ENCODE peak calls at places on chromosome 4, in seven cellular contexts. One of them, this sample, is unnamed.

GRCh38 chr4:111268769-111269414 is 646.0 kb upstream of the PITX2 start:
- DNase-seq in stimulated activated CD4-positive, alpha-beta T cell treated with anti-CD3 and anti-CD28 coated beads, Interleukin-15, amount 100 ng/mL, for 1 hour: no peak
- DNase-seq in heart left ventricle: no peak
- DNase-seq in NCI-H2081: no peak
- DNase-seq in GM03348: peak
- DNase-seq in AG09309: peak
- DNase-seq in MM.1S: peak
- DNase-seq in this sample: no peak

GRCh38 chr4:107050525-107051135 is 14.5 kb upstream of the DKK2 start:
- DNase-seq in MM.1S: peak
- DNase-seq in NCI-H2081: no peak
- DNase-seq in stimulated activated CD4-positive, alpha-beta T cell treated with anti-CD3 and anti-CD28 coated beads, Interleukin-15, amount 100 ng/mL, for 1 hour: no peak
- DNase-seq in GM03348: peak
- DNase-seq in heart left ventricle: no peak
- DNase-seq in AG09309: no peak
- DNase-seq in this sample: no peak

GRCh38 chr4:155005395-155006087 is 202.9 kb upstream of the NPY2R start:
- DNase-seq in stimulated activated CD4-positive, alpha-beta T cell treated with anti-CD3 and anti-CD28 coated beads, Interleukin-15, amount 100 ng/mL, for 1 hour: no peak
- DNase-seq in NCI-H2081: no peak
- DNase-seq in MM.1S: no peak
- DNase-seq in heart left ventricle: no peak
- DNase-seq in GM03348: peak
- DNase-seq in AG09309: no peak
- DNase-seq in this sample: no peak

GRCh38 chr4:24973471-24974251 is 57.1 kb downstream of the LGI2 start:
- DNase-seq in heart left ventricle: peak
- DNase-seq in stimulated activated CD4-positive, alpha-beta T cell treated with anti-CD3 and anti-CD28 coated beads, Interleukin-15, amount 100 ng/mL, for 1 hour: no peak
- DNase-seq in MM.1S: no peak
- DNase-seq in GM03348: peak
- DNase-seq in NCI-H2081: no peak
- DNase-seq in AG09309: peak
- DNase-seq in this sample: no peak

GRCh38 chr4:7462509-7462971 is 27.8 kb upstream of the PSAPL1 start:
- DNase-seq in stimulated activated CD4-positive, alpha-beta T cell treated with anti-CD3 and anti-CD28 coated beads, Interleukin-15, amount 100 ng/mL, for 1 hour: no peak
- DNase-seq in GM03348: peak
- DNase-seq in heart left ventricle: peak
- DNase-seq in NCI-H2081: peak
- DNase-seq in AG09309: no peak
- DNase-seq in MM.1S: no peak
- DNase-seq in this sample: no peak

GRCh38 chr4:24382381-24382780 is 202.0 kb downstream of the DHX15 start:
- DNase-seq in MM.1S: peak
- DNase-seq in GM03348: no peak
- DNase-seq in AG09309: no peak
- DNase-seq in heart left ventricle: no peak
- DNase-seq in NCI-H2081: no peak
- DNase-seq in stimulated activated CD4-positive, alpha-beta T cell treated with anti-CD3 and anti-CD28 coated beads, Interleukin-15, amount 100 ng/mL, for 1 hour: no peak
- DNase-seq in this sample: no peak

GRCh38 chr4:75895744-75896314 is 6.4 kb downstream of the PPEF2 start:
- DNase-seq in stimulated activated CD4-positive, alpha-beta T cell treated with anti-CD3 and anti-CD28 coated beads, Interleukin-15, amount 100 ng/mL, for 1 hour: no peak
- DNase-seq in MM.1S: peak
- DNase-seq in GM03348: peak
- DNase-seq in AG09309: no peak
- DNase-seq in NCI-H2081: peak
- DNase-seq in heart left ventricle: no peak
- DNase-seq in this sample: peak

GRCh38 chr4:181971973-181972372 is 271.2 kb upstream of the TENM3 start:
- DNase-seq in AG09309: peak
- DNase-seq in NCI-H2081: no peak
- DNase-seq in GM03348: peak
- DNase-seq in heart left ventricle: no peak
- DNase-seq in MM.1S: no peak
- DNase-seq in stimulated activated CD4-positive, alpha-beta T cell treated with anti-CD3 and anti-CD28 coated beads, Interleukin-15, amount 100 ng/mL, for 1 hour: no peak
- DNase-seq in this sample: no peak

GRCh38 chr4:110854021-110854678 is 231.3 kb upstream of the PITX2 start:
- DNase-seq in stimulated activated CD4-positive, alpha-beta T cell treated with anti-CD3 and anti-CD28 coated beads, Interleukin-15, amount 100 ng/mL, for 1 hour: no peak
- DNase-seq in AG09309: peak
- DNase-seq in NCI-H2081: no peak
- DNase-seq in GM03348: peak
- DNase-seq in heart left ventricle: no peak
- DNase-seq in MM.1S: no peak
- DNase-seq in this sample: no peak

GRCh38 chr4:184287697-184288255 is 70.1 kb upstream of the ENPP6 start:
- DNase-seq in NCI-H2081: no peak
- DNase-seq in heart left ventricle: no peak
- DNase-seq in MM.1S: peak
- DNase-seq in GM03348: peak
- DNase-seq in stimulated activated CD4-positive, alpha-beta T cell treated with anti-CD3 and anti-CD28 coated beads, Interleukin-15, amount 100 ng/mL, for 1 hour: no peak
- DNase-seq in AG09309: peak
- DNase-seq in this sample: peak

GRCh38 chr4:124334119-124334518 is 378.4 kb downstream of the ANKRD50 start:
- DNase-seq in AG09309: peak
- DNase-seq in stimulated activated CD4-positive, alpha-beta T cell treated with anti-CD3 and anti-CD28 coated beads, Interleukin-15, amount 100 ng/mL, for 1 hour: no peak
- DNase-seq in NCI-H2081: peak
- DNase-seq in GM03348: peak
- DNase-seq in heart left ventricle: no peak
- DNase-seq in MM.1S: peak
- DNase-seq in this sample: no peak

GRCh38 chr4:138049350-138049749 is 192.8 kb downstream of the SLC7A11 start:
- DNase-seq in stimulated activated CD4-positive, alpha-beta T cell treated with anti-CD3 and anti-CD28 coated beads, Interleukin-15, amount 100 ng/mL, for 1 hour: no peak
- DNase-seq in heart left ventricle: no peak
- DNase-seq in MM.1S: no peak
- DNase-seq in GM03348: no peak
- DNase-seq in NCI-H2081: no peak
- DNase-seq in AG09309: no peak
- DNase-seq in this sample: no peak

GRCh38 chr4:6682862-6683590 is 10.7 kb upstream of the S100P start:
- DNase-seq in AG09309: no peak
- DNase-seq in MM.1S: no peak
- DNase-seq in heart left ventricle: no peak
- DNase-seq in stimulated activated CD4-positive, alpha-beta T cell treated with anti-CD3 and anti-CD28 coated beads, Interleukin-15, amount 100 ng/mL, for 1 hour: no peak
- DNase-seq in GM03348: no peak
- DNase-seq in NCI-H2081: no peak
- DNase-seq in this sample: no peak

GRCh38 chr4:38046735-38047487 is 86.7 kb downstream of the PTTG2 start:
- DNase-seq in MM.1S: no peak
- DNase-seq in NCI-H2081: no peak
- DNase-seq in GM03348: peak
- DNase-seq in stimulated activated CD4-positive, alpha-beta T cell treated with anti-CD3 and anti-CD28 coated beads, Interleukin-15, amount 100 ng/mL, for 1 hour: no peak
- DNase-seq in AG09309: no peak
- DNase-seq in heart left ventricle: no peak
- DNase-seq in this sample: no peak

GRCh38 chr4:26937567-26937966 is 76.9 kb downstream of the STIM2 start:
- DNase-seq in AG09309: no peak
- DNase-seq in MM.1S: no peak
- DNase-seq in stimulated activated CD4-positive, alpha-beta T cell treated with anti-CD3 and anti-CD28 coated beads, Interleukin-15, amount 100 ng/mL, for 1 hour: no peak
- DNase-seq in heart left ventricle: no peak
- DNase-seq in GM03348: no peak
- DNase-seq in NCI-H2081: no peak
- DNase-seq in this sample: no peak

GRCh38 chr4:77927991-77928925 is 65.6 kb downstream of the MRPL1 start:
- DNase-seq in AG09309: no peak
- DNase-seq in GM03348: no peak
- DNase-seq in heart left ventricle: no peak
- DNase-seq in MM.1S: no peak
- DNase-seq in NCI-H2081: no peak
- DNase-seq in stimulated activated CD4-positive, alpha-beta T cell treated with anti-CD3 and anti-CD28 coated beads, Interleukin-15, amount 100 ng/mL, for 1 hour: no peak
- DNase-seq in this sample: no peak

GRCh38 chr4:128831526-128832252 is 22.2 kb downstream of the JADE1 start:
- DNase-seq in heart left ventricle: no peak
- DNase-seq in GM03348: no peak
- DNase-seq in stimulated activated CD4-positive, alpha-beta T cell treated with anti-CD3 and anti-CD28 coated beads, Interleukin-15, amount 100 ng/mL, for 1 hour: no peak
- DNase-seq in MM.1S: no peak
- DNase-seq in NCI-H2081: peak
- DNase-seq in AG09309: no peak
- DNase-seq in this sample: no peak

GRCh38 chr4:133598779-133599178 is 449.7 kb downstream of the PCDH10 start:
- DNase-seq in NCI-H2081: no peak
- DNase-seq in stimulated activated CD4-positive, alpha-beta T cell treated with anti-CD3 and anti-CD28 coated beads, Interleukin-15, amount 100 ng/mL, for 1 hour: no peak
- DNase-seq in heart left ventricle: no peak
- DNase-seq in MM.1S: no peak
- DNase-seq in AG09309: no peak
- DNase-seq in GM03348: no peak
- DNase-seq in this sample: no peak

GRCh38 chr4:81260443-81261102 is 45.6 kb upstream of the PRKG2 start:
- DNase-seq in AG09309: no peak
- DNase-seq in GM03348: no peak
- DNase-seq in heart left ventricle: no peak
- DNase-seq in stimulated activated CD4-positive, alpha-beta T cell treated with anti-CD3 and anti-CD28 coated beads, Interleukin-15, amount 100 ng/mL, for 1 hour: no peak
- DNase-seq in NCI-H2081: no peak
- DNase-seq in MM.1S: no peak
- DNase-seq in this sample: no peak

GRCh38 chr4:159227378-159227777 is 124.5 kb downstream of the RAPGEF2 start:
- DNase-seq in NCI-H2081: no peak
- DNase-seq in MM.1S: no peak
- DNase-seq in heart left ventricle: no peak
- DNase-seq in AG09309: no peak
- DNase-seq in GM03348: no peak
- DNase-seq in stimulated activated CD4-positive, alpha-beta T cell treated with anti-CD3 and anti-CD28 coated beads, Interleukin-15, amount 100 ng/mL, for 1 hour: no peak
- DNase-seq in this sample: no peak

GRCh38 chr4:137635108-137635507 is 102.8 kb upstream of the PCDH18 start:
- DNase-seq in heart left ventricle: no peak
- DNase-seq in AG09309: no peak
- DNase-seq in MM.1S: no peak
- DNase-seq in stimulated activated CD4-positive, alpha-beta T cell treated with anti-CD3 and anti-CD28 coated beads, Interleukin-15, amount 100 ng/mL, for 1 hour: no peak
- DNase-seq in NCI-H2081: no peak
- DNase-seq in GM03348: peak
- DNase-seq in this sample: no peak

GRCh38 chr4:7564242-7564641 is 129.5 kb upstream of the PSAPL1 start:
- DNase-seq in stimulated activated CD4-positive, alpha-beta T cell treated with anti-CD3 and anti-CD28 coated beads, Interleukin-15, amount 100 ng/mL, for 1 hour: no peak
- DNase-seq in GM03348: no peak
- DNase-seq in NCI-H2081: no peak
- DNase-seq in AG09309: no peak
- DNase-seq in heart left ventricle: no peak
- DNase-seq in MM.1S: no peak
- DNase-seq in this sample: no peak

GRCh38 chr4:2412534-2412884 is 5.9 kb downstream of the ZFYVE28 start:
- DNase-seq in stimulated activated CD4-positive, alpha-beta T cell treated with anti-CD3 and anti-CD28 coated beads, Interleukin-15, amount 100 ng/mL, for 1 hour: peak
- DNase-seq in AG09309: no peak
- DNase-seq in MM.1S: peak
- DNase-seq in NCI-H2081: no peak
- DNase-seq in heart left ventricle: no peak
- DNase-seq in GM03348: no peak
- DNase-seq in this sample: no peak

GRCh38 chr4:170025523-170026252 is 507 bp downstream of the MFAP3L start:
- DNase-seq in MM.1S: no peak
- DNase-seq in stimulated activated CD4-positive, alpha-beta T cell treated with anti-CD3 and anti-CD28 coated beads, Interleukin-15, amount 100 ng/mL, for 1 hour: no peak
- DNase-seq in AG09309: no peak
- DNase-seq in GM03348: no peak
- DNase-seq in NCI-H2081: no peak
- DNase-seq in heart left ventricle: peak
- DNase-seq in this sample: no peak

GRCh38 chr4:92091335-92091734 is 212.4 kb upstream of the GRID2 start:
- DNase-seq in NCI-H2081: no peak
- DNase-seq in stimulated activated CD4-positive, alpha-beta T cell treated with anti-CD3 and anti-CD28 coated beads, Interleukin-15, amount 100 ng/mL, for 1 hour: no peak
- DNase-seq in MM.1S: peak
- DNase-seq in AG09309: no peak
- DNase-seq in heart left ventricle: no peak
- DNase-seq in GM03348: no peak
- DNase-seq in this sample: no peak

GRCh38 chr4:79917246-79917645 is 155.8 kb downstream of the ANTXR2 start:
- DNase-seq in AG09309: peak
- DNase-seq in MM.1S: peak
- DNase-seq in GM03348: peak
- DNase-seq in heart left ventricle: peak
- DNase-seq in stimulated activated CD4-positive, alpha-beta T cell treated with anti-CD3 and anti-CD28 coated beads, Interleukin-15, amount 100 ng/mL, for 1 hour: peak
- DNase-seq in NCI-H2081: no peak
- DNase-seq in this sample: peak

GRCh38 chr4:8786166-8786565 is 85.5 kb downstream of the HMX1 start:
- DNase-seq in NCI-H2081: no peak
- DNase-seq in MM.1S: no peak
- DNase-seq in GM03348: no peak
- DNase-seq in heart left ventricle: no peak
- DNase-seq in stimulated activated CD4-positive, alpha-beta T cell treated with anti-CD3 and anti-CD28 coated beads, Interleukin-15, amount 100 ng/mL, for 1 hour: no peak
- DNase-seq in AG09309: no peak
- DNase-seq in this sample: no peak

GRCh38 chr4:73707918-73708577 is 32.3 kb upstream of the CXCL8 start:
- DNase-seq in AG09309: peak
- DNase-seq in MM.1S: no peak
- DNase-seq in stimulated activated CD4-positive, alpha-beta T cell treated with anti-CD3 and anti-CD28 coated beads, Interleukin-15, amount 100 ng/mL, for 1 hour: no peak
- DNase-seq in NCI-H2081: no peak
- DNase-seq in heart left ventricle: peak
- DNase-seq in GM03348: peak
- DNase-seq in this sample: no peak

GRCh38 chr4:168618577-168619265 is 121.9 kb downstream of the PALLD start:
- DNase-seq in MM.1S: no peak
- DNase-seq in stimulated activated CD4-positive, alpha-beta T cell treated with anti-CD3 and anti-CD28 coated beads, Interleukin-15, amount 100 ng/mL, for 1 hour: no peak
- DNase-seq in GM03348: no peak
- DNase-seq in NCI-H2081: no peak
- DNase-seq in heart left ventricle: peak
- DNase-seq in AG09309: no peak
- DNase-seq in this sample: no peak

This sample was measured in activated naive CD4-positive, alpha-beta T cell treated with anti-CD3 and anti-CD28 coated beads, Interleukin-2, amount 50 U/mL, for 72 hours.